ENCODE peak calls at places on chromosomes 1 and 21, in four cellular contexts. J is foreskin fibroblast, F is mesothelial cell of epicardium, M is ascending aorta. Y is an unnamed sample.

GRCh38 chr1:108893141-108893530 is 16.4 kb downstream of the GPSM2 start:
- DNase-seq in J (no peak), F (no peak), M (no peak), Y (no peak)

GRCh38 chr1:198205021-198205684 is 48.4 kb downstream of the NEK7 start:
- DNase-seq in J (no peak), F (no peak), M (no peak), Y (no peak)

GRCh38 chr1:121443131-121443530 is 258.4 kb downstream of the SRGAP2C start:
- DNase-seq in J (peak), F (no peak), M (no peak), Y (no peak)

GRCh38 chr1:233440952-233441401 is 113.5 kb downstream of the MAP3K21 start:
- DNase-seq in J (peak), F (no peak), M (no peak), Y (no peak)

GRCh38 chr1:54866801-54867716 is 19.9 kb downstream of the DHCR24 start:
- DNase-seq in J (no peak), F (no peak), M (no peak), Y (no peak)

GRCh38 chr1:25862785-25863485 is 3.7 kb upstream of the AUNIP start:
- DNase-seq in J (no peak), F (no peak), M (no peak), Y (peak)

GRCh38 chr1:109467301-109467777 is 993 bp downstream of the SYPL2 start:
- DNase-seq in J (no peak), F (no peak), M (no peak), Y (no peak)

GRCh38 chr1:205332015-205332791 is 10.7 kb upstream of the NUAK2 start:
- DNase-seq in J (no peak), F (no peak), M (no peak), Y (no peak)

GRCh38 chr1:203682401-203683383 is 56.1 kb downstream of the ATP2B4 start:
- DNase-seq in J (no peak), F (no peak), M (no peak), Y (no peak)

GRCh38 chr1:51100264-51100880 is 1.7 kb upstream of the C1orf185 start:
- DNase-seq in J (no peak), F (no peak), M (no peak), Y (no peak)

GRCh38 chr1:214002060-214002459 is 14.3 kb downstream of the PROX1 start:
- DNase-seq in J (no peak), F (no peak), M (no peak), Y (no peak)

GRCh38 chr1:36387141-36387949 is 1.6 kb upstream of the STK40 start:
- DNase-seq in J (peak), F (no peak), M (no peak), Y (no peak)

GRCh38 chr21:44521928-44522752 is 17.9 kb downstream of the KRTAP10-1 start:
- DNase-seq in J (no peak), F (no peak), M (no peak), Y (peak)

GRCh38 chr1:162822391-162823200 is 32.1 kb downstream of the HSD17B7 start:
- DNase-seq in J (no peak), F (no peak), M (no peak), Y (no peak)

GRCh38 chr1:11979453-11979817 is 809 bp upstream of the MFN2 start:
- DNase-seq in J (no peak), F (no peak), M (no peak), Y (no peak)

GRCh38 chr1:17624540-17625256 is 85.2 kb downstream of the ARHGEF10L start:
- DNase-seq in J (peak), F (no peak), M (peak), Y (no peak)

GRCh38 chr1:109466440-109467300 is at the start of gene SYPL2:
- DNase-seq in J (no peak), F (no peak), M (no peak), Y (no peak)

GRCh38 chr1:29243863-29244185 is 7.5 kb downstream of the PTPRU start:
- DNase-seq in J (peak), F (no peak), M (no peak), Y (no peak)

GRCh38 chr1:36992139-36992940 is 42.0 kb downstream of the GRIK3 start:
- DNase-seq in J (no peak), F (no peak), M (no peak), Y (no peak)

GRCh38 chr1:114585221-114585620 is 3.8 kb upstream of the BCAS2 start:
- DNase-seq in J (peak), F (no peak), M (no peak), Y (no peak)

GRCh38 chr21:46604975-46605758 is at the start of gene S100B:
- DNase-seq in J (no peak), F (no peak), M (no peak), Y (no peak)

GRCh38 chr1:153389394-153389793 is 1.5 kb downstream of the S100A8 start:
- DNase-seq in J (no peak), F (no peak), M (no peak), Y (no peak)

GRCh38 chr1:64515427-64515826 is 45.5 kb downstream of the CACHD1 start:
- DNase-seq in J (peak), F (no peak), M (no peak), Y (no peak)

GRCh38 chr1:31699341-31699891 is 4.4 kb downstream of the COL16A1 start:
- DNase-seq in J (peak), F (no peak), M (no peak), Y (no peak)

GRCh38 chr1:1550591-1551432 is 10.4 kb upstream of the TMEM240 start:
- DNase-seq in J (peak), F (no peak), M (no peak), Y (no peak)

GRCh38 chr1:192545781-192546521 is 29.6 kb upstream of the RGS1 start:
- DNase-seq in J (no peak), F (no peak), M (no peak), Y (no peak)
- TF ChIP-seq CTCF in J (no peak), F (peak), M (peak), Y (peak)

GRCh38 chr21:40383951-40384350 is 463.0 kb downstream of the DSCAM start:
- DNase-seq in J (no peak), F (no peak), M (no peak), Y (no peak)

GRCh38 chr21:40385883-40386282 is 461.1 kb downstream of the DSCAM start:
- DNase-seq in J (no peak), F (no peak), M (no peak), Y (no peak)

GRCh38 chr21:40386301-40386911 is 460.6 kb downstream of the DSCAM start:
- DNase-seq in J (no peak), F (peak), M (no peak), Y (peak)

GRCh38 chr21:40377135-40377534 is 469.8 kb downstream of the DSCAM start:
- DNase-seq in J (no peak), F (no peak), M (no peak), Y (no peak)

DNA sequence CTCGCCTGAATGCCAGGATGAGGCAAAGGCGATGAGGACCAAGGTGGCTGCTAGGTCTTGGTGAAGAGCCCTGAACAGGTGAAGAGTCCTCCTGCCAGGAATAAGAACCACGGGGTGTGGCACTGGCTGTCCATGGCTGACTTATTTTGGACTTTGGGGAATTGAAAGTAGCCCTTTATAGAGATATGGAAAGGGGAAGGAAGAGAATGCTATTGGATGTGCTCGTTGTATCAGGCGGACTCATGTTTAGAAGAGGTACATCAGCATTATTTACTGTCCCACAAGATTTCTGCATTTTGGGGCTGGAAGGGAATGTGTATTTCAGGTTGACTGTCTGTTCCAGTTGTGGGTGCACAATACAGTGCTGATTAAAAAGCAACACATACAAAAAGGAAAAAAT is 465.8 kb downstream of the DSCAM start:
- DNase-seq in J (no peak), F (no peak), M (no peak), Y (no peak)
- TF ChIP-seq CTCF in J (no peak), F (no peak), M (no peak), Y (no peak)

DNA sequence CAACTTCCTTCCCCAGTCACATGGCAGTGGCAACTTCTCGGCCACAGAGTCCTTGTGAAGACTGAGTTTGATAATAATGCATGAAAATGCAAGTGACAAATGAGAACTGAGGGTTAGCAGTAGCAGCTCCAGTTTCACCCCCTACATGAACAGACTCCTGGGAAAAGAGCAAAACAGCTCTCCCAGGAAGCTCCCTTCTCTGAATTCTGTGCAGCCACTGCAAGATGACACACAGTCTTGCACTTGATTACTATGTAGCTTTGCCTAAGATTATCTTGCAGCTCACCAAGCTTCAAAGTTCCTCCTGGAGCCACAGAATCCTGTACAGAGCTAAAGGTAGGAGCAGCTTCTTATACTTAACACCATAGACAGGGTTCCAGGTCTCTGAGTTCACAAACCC is 4.6 kb downstream of the PGBD5 start:
- DNase-seq in J (no peak), F (no peak), M (no peak), Y (no peak)
- TF ChIP-seq CTCF in J (no peak), F (no peak), M (no peak), Y (no peak)

DNA sequence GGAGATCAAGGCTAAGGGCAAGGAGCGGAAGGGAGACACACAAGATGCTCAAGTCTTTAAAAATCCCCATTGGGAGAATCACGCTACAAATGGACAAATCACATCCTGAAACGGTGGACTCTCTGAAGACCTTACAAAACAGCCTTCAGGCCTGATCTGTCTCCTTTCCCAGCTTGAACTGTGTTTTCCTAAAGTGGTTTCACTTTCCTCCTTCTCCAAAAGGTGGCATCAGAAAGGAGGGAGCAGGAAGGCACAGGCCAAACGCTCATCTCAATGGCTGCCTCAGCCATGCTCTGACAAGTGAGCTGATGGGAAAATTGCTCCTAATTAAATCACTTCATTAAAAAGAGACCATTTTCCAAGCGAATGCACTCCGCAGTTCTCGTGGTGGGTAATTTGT is 47.7 kb downstream of the UTP25 start:
- DNase-seq in J (no peak), F (no peak), M (no peak), Y (no peak)
- TF ChIP-seq CTCF in J (peak), F (no peak), M (peak), Y (peak)

GRCh38 chr21:34861302-34861701 is 187.8 kb downstream of the RUNX1 start:
- DNase-seq in J (no peak), F (no peak), M (no peak), Y (no peak)

GRCh38 chr21:34859976-34860653 is 189.0 kb downstream of the RUNX1 start:
- DNase-seq in J (no peak), F (no peak), M (no peak), Y (no peak)

GRCh38 chr21:34858559-34858958 is 189.8 kb downstream of the CLIC6 start:
- DNase-seq in J (no peak), F (no peak), M (no peak), Y (no peak)

GRCh38 chr21:34857122-34857713 is 188.4 kb downstream of the CLIC6 start:
- DNase-seq in J (no peak), F (no peak), M (no peak), Y (no peak)

DNA sequence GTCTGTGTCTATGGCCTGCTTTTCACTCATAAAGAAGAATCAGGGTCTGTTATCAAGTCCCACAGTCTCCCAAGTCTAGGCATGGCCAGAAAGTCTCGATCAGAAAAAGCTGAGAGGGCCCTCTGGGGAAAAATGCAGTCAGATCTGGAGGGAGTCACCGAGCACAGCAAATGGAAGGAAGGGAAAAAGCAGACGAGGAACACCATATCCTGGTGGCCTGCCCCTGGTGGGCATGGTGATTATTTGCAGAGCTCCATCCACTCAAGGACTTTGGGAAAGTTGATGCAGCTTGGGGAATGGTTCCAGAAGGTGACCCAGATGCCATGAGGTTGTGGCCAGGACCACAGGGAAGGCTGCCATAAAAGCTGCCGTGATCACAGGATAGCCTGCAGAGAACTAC is 189.1 kb downstream of the CLIC6 start:
- DNase-seq in J (no peak), F (no peak), M (no peak), Y (no peak)
- TF ChIP-seq CTCF in J (peak), F (peak), M (no peak), Y (peak)

DNA sequence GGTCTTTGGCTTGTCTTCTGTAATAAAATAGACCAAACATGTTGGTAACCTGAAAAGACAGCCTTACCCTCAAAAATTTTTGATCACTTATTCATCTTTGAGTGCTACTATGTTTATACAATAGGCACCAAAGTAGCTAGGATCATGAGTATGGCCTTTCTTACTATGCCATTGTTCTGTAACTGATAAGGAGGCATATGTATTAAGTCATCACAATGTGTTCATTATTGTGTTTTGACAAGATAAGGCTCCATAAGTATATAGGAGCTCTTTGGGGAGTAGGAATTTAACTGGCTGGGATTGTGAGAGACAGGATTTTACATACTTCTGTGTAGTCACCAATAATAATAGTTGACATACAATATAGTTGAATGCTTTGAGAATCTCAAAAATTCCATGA is 692 bp downstream of the TMCO2 start:
- DNase-seq in J (no peak), F (no peak), M (no peak), Y (no peak)
- TF ChIP-seq CTCF in J (no peak), F (no peak), M (no peak), Y (no peak)